ENCODE peak calls at places on chromosome 9, in eight cellular contexts. P, C, Y, X, L, T, Z and I are unnamed samples. For H3K4me1 and H3K36me3, the result is how much of the 10 kb centered on the place peaks cover.

GRCh38 chr9:90815183-90815943 is 13.7 kb downstream of the SYK start:
- DNase-seq in P (no peak), C (no peak), Y (no peak), X (no peak), L (no peak), T (no peak), Z (no peak), I (peak)

GRCh38 chr9:92242115-92242778 is 51.2 kb downstream of the IARS1 start:
- DNase-seq in P (no peak), C (peak), Y (peak), X (peak), L (no peak), T (peak), Z (no peak), I (no peak)

GRCh38 chr9:110744753-110745522 is 76.3 kb downstream of the MUSK start:
- DNase-seq in P (peak), C (no peak), Y (peak), X (peak), L (peak), T (peak), Z (peak), I (no peak)

GRCh38 chr9:129081388-129081889 is 528 bp downstream of the DOLPP1 start:
- DNase-seq in P (no peak), C (peak), Y (no peak), X (peak), L (no peak), T (no peak), Z (no peak), I (no peak)

GRCh38 chr9:89358376-89358775 is 40.1 kb downstream of the SECISBP2 start:
- DNase-seq in P (no peak), C (no peak), Y (no peak), X (no peak), L (no peak), T (no peak), Z (no peak), I (no peak)

GRCh38 chr9:14400658-14400995 is 86.7 kb upstream of the NFIB start:
- DNase-seq in P (peak), C (peak), Y (peak), X (peak), L (peak), T (peak), Z (peak), I (peak)

GRCh38 chr9:128121924-128122808 is 5.4 kb downstream of the PTGES2 start:
- DNase-seq in P (no peak), C (no peak), Y (no peak), X (no peak), L (no peak), T (no peak), Z (no peak), I (no peak)

GRCh38 chr9:14722391-14723035 is at the start of gene CER1:
- DNase-seq in P (no peak), C (peak), Y (no peak), X (no peak), L (no peak), T (no peak), Z (no peak), I (no peak)

GRCh38 chr9:120267929-120268328 is 312.0 kb downstream of the CDK5RAP2 start:
- DNase-seq in P (no peak), C (no peak), Y (no peak), X (peak), L (no peak), T (no peak), Z (no peak), I (no peak)

GRCh38 chr9:33349743-33350142 is 52.6 kb downstream of the AQP7 start:
- DNase-seq in P (no peak), C (no peak), Y (no peak), X (peak), L (no peak), T (no peak), Z (no peak), I (no peak)

GRCh38 chr9:20300430-20301115 is 321.7 kb downstream of the MLLT3 start:
- DNase-seq in P (no peak), C (no peak), Y (no peak), X (peak), L (no peak), T (no peak), Z (no peak), I (no peak)

DNA sequence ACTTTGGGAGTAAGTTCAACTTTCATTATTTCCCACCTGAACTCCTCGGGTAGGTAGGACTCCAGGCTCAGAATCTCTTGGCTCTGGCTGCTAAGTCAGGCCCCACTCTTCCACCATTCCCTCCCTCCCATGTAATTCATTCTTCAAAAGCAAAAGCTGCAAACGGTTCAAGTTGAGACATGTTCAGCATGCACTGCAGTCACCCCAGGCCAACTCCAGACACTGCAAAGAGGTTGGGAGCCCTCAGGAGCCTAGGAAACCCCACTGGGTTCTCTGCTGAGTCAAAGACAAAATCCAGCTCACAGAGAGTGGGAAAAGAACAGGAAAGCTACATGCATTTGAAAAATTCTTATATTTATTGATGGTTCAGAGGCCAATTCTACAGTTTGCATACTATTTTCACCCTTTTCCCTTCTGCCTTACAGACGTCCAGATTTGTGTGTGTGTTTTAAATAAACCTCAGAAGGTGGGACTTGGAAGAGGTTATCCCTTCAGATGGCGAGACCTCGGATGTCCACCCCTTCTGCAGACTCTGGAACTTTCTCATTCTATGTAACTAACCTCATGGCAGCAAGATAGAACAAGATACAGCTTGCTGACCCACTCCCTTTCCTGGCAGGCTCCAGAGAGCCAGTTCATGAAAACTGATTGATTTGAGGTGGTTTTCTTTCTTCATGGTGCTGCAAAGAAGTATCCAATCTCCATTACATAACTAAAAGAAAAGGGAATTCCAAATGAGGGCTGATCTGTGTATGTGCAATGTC is 65.7 kb upstream of the EQTN start:
- DNase-seq in P (no peak), C (no peak), Y (no peak), X (no peak), L (no peak), T (no peak), Z (no peak), I (no peak)
- H3K4me2 ChIP-seq in P (no peak), C (no peak), Y (no peak), X (no peak), L (no peak), T (no peak), Z (no peak), I (no peak)

DNA sequence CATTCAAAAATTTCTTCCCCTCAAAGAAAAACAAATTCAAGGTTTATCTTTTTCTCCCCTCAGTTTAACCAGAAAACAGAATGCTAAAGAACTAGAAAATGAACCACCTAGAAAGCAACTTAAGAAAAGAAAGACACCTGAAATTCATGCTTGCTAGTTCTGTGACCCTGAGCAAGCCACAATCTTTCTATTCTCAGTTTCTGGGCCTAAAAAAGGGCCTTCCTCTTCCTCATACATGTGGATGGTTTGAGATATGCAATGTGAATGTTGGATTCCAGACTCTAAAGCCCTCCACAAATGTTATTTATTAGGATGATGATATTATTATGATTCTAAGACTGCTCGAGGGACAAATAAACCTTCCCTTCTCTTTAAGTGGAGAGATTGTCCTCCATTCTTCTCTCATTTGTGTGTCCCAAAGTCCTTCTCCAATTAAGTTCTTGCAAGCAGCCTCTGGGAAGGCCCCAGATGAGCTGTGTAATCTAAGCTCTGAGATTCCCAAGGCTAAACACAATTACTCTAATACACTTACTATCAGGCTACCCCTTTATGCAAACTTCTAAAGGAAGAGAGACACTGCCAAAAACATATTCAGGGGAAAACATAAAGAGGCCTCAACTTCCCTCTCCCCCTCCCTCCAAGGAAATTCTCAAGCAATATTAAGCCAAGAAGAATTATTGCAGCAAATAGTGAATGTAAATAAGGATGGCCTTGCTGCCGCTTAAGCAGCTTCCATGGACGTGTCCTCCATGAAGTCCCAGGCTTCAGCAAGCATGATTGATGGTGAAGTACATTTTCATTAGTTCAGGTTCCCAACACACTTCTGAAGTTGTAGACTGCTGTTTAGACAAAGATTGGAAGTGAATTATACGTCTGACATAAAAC is 80.2 kb downstream of the PRKACG start:
- DNase-seq in P (no peak), C (no peak), Y (no peak), X (no peak), L (no peak), T (no peak), Z (no peak), I (peak)
- H3K4me1 ChIP-seq in P (under half), C (under half), Y (under half), X (under half), L (under half), T (under half), Z (under half), I (under half)

GRCh38 chr9:130451509-130452388 is 7.0 kb downstream of the ASS1 start:
- DNase-seq in P (no peak), C (peak), Y (peak), X (peak), L (peak), T (peak), Z (peak), I (peak)

GRCh38 chr9:130451004-130451390 is 6.2 kb downstream of the ASS1 start:
- DNase-seq in P (no peak), C (no peak), Y (no peak), X (no peak), L (no peak), T (no peak), Z (no peak), I (no peak)

GRCh38 chr9:130453487-130453886 is 8.7 kb downstream of the ASS1 start:
- DNase-seq in P (no peak), C (no peak), Y (peak), X (no peak), L (peak), T (peak), Z (peak), I (no peak)

GRCh38 chr9:130454096-130454811 is 9.5 kb downstream of the ASS1 start:
- DNase-seq in P (no peak), C (no peak), Y (no peak), X (no peak), L (no peak), T (no peak), Z (no peak), I (no peak)

DNA sequence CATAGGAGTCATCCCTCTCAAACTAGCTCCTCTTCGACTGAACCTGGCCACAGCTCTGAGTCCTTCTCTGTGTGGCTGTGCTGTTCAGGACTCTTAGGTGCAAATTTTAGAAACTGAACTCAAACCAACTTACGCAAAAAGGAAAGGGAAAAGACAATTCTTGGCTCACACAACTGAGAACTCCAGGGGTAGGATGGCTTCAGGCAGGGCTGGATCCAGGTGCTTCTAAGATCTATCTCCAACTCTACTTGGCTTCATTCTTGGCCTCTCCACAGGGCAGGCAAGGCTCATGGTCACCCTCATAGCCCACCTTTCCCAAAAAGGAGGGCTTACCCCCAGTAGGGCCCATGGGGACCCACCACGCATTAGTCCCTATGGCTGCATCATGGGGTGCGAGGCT is 8.1 kb downstream of the ASS1 start:
- DNase-seq in P (no peak), C (no peak), Y (no peak), X (no peak), L (no peak), T (no peak), Z (no peak), I (no peak)
- H3K36me3 ChIP-seq in P (under half), C (under half), Y (under half), X (under half), L (under half), T (under half), Z (under half), I (under half)

DNA sequence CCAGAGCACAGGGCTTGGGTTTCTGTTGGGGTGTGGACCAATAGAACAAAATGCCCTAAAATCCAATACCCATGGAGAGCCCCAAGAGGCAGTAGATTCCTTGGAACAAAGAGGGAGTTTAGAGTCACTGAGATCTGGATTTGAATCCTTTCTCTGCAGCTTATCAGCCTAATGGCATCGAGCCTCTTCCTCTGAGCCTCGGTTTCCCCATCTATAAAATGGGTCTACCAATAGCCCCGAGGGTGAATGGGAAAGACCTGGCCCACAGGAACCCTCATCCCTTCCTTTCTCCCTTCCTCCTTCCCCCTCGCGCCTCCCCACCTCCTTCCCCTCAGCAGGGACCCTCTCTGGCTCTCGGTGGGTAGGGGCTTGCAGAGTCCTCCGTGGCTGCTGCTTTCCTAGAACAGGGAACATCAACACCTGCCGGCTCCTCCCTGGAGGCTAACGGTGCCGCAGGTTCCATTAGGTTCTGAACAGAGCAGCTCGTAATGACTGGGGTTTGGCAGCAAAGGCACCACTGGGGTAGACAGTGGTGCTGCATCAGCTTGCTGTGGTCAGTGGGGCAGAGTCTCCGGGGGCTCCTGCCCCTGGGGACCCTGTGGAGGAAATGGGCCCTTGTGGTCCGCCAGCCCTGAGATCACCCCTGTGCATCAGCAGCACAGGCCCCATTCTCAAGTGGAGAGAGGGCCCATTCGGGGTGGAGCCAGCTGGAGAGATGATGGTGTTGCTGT is 40.3 kb downstream of the NEK6 start:
- DNase-seq in P (no peak), C (no peak), Y (no peak), X (no peak), L (no peak), T (no peak), Z (no peak), I (no peak)
- H3K4me2 ChIP-seq in P (peak), C (no peak), Y (no peak), X (peak), L (peak), T (peak), Z (peak), I (no peak)

DNA sequence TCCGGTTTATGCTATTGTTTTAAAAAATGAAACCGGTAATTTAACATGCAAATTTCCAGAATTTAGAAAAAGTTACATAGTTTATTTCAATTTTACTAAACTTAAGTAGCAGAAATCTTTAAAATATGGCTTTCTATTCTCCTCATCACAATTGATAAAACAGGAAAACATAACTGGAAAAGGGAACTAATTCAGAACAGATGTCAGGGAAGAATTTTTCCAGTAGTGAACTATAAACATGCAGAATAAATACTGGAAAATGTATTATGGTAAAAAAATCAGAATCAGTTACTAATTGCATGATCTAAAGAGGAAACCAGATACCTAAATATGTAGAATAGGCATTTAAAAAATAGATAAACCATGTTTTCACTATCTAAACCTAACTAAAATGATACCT is 7.3 kb upstream of the NR4A3 start:
- DNase-seq in P (no peak), C (no peak), Y (no peak), X (no peak), L (no peak), T (no peak), Z (no peak), I (no peak)
- H3K4me1 ChIP-seq in P (under half), C (half or more), Y (under half), X (under half), L (under half), T (under half), Z (under half), I (under half)

GRCh38 chr9:35102769-35103659 is at the start of gene STOML2:
- DNase-seq in P (peak), C (peak), Y (peak), X (peak), L (peak), T (peak), Z (peak), I (peak)

GRCh38 chr9:35095175-35095574 is 1.2 kb downstream of the PIGO start:
- DNase-seq in P (no peak), C (no peak), Y (no peak), X (no peak), L (no peak), T (no peak), Z (no peak), I (no peak)

GRCh38 chr9:35096035-35096849 is at the start of gene PIGO:
- DNase-seq in P (peak), C (peak), Y (peak), X (peak), L (peak), T (peak), Z (peak), I (peak)

GRCh38 chr9:35102465-35102768 is 514 bp downstream of the STOML2 start:
- DNase-seq in P (no peak), C (peak), Y (no peak), X (peak), L (no peak), T (no peak), Z (no peak), I (no peak)

DNA sequence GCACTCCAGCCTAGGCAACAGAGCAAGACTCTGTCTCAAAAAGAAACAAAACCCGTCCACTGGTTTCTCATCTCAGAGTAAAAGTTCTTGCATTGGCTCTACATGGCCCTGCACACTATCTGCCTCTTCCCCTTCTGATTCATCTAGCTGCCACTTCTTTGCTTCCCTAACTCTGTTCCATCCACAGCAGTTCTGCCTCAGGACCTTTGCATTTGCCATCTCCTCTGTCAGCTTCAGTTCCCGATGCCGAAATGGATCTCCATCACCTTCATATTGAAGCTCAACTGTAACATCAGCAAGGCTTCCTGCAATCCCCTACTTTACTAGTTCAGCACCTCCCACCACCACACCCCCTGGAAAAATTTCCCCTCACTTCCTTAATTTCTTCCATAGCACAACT is 1.2 kb upstream of the PIGO start:
- DNase-seq in P (no peak), C (no peak), Y (no peak), X (no peak), L (no peak), T (no peak), Z (no peak), I (no peak)
- H3K36me3 ChIP-seq in P (under half), C (under half), Y (under half), X (under half), L (under half), T (under half), Z (under half), I (under half)